ENCODE peak calls at places on chromosomes 6 and 20, in five cellular contexts. One of them, this sample, is unnamed.

GRCh38 chr6:169530762-169531143 is 171.1 kb downstream of the WDR27 start:
- DNase-seq in T1000: no peak
- DNase-seq in stimulated activated CD4-positive, alpha-beta T cell treated with anti-CD3 and anti-CD28 coated beads, Interleukin-4, amount 100 ng/mL, for 48 hours: no peak
- DNase-seq in fibroblast of villous mesenchyme: peak; percentile 17
- DNase-seq in germinal center: no peak
- DNase-seq in this sample: no peak

GRCh38 chr6:89323461-89324098 is 8.5 kb upstream of the GABRR2 start:
- DNase-seq in T1000: no peak
- DNase-seq in stimulated activated CD4-positive, alpha-beta T cell treated with anti-CD3 and anti-CD28 coated beads, Interleukin-4, amount 100 ng/mL, for 48 hours: no peak
- DNase-seq in fibroblast of villous mesenchyme: peak; percentile 82
- DNase-seq in germinal center: no peak
- DNase-seq in this sample: no peak

GRCh38 chr6:63805808-63806572 is 170.4 kb downstream of the PHF3 start:
- DNase-seq in T1000: peak; percentile 20
- DNase-seq in stimulated activated CD4-positive, alpha-beta T cell treated with anti-CD3 and anti-CD28 coated beads, Interleukin-4, amount 100 ng/mL, for 48 hours: no peak
- DNase-seq in fibroblast of villous mesenchyme: peak; percentile 97
- DNase-seq in germinal center: no peak
- DNase-seq in this sample: no peak

GRCh38 chr6:71733970-71734899 is 152.1 kb upstream of the RIMS1 start:
- DNase-seq in T1000: no peak
- DNase-seq in stimulated activated CD4-positive, alpha-beta T cell treated with anti-CD3 and anti-CD28 coated beads, Interleukin-4, amount 100 ng/mL, for 48 hours: no peak
- DNase-seq in fibroblast of villous mesenchyme: no peak
- DNase-seq in germinal center: no peak
- DNase-seq in this sample: no peak

GRCh38 chr20:38350879-38351775 is 4.8 kb downstream of the LBP start:
- DNase-seq in T1000: no peak
- DNase-seq in stimulated activated CD4-positive, alpha-beta T cell treated with anti-CD3 and anti-CD28 coated beads, Interleukin-4, amount 100 ng/mL, for 48 hours: no peak
- DNase-seq in fibroblast of villous mesenchyme: no peak
- DNase-seq in germinal center: no peak
- DNase-seq in this sample: no peak

GRCh38 chr6:157552171-157552747 is 171.3 kb downstream of the ZDHHC14 start:
- DNase-seq in T1000: no peak
- DNase-seq in stimulated activated CD4-positive, alpha-beta T cell treated with anti-CD3 and anti-CD28 coated beads, Interleukin-4, amount 100 ng/mL, for 48 hours: no peak
- DNase-seq in fibroblast of villous mesenchyme: no peak
- DNase-seq in germinal center: no peak
- DNase-seq in this sample: no peak

GRCh38 chr6:13241364-13241763 is 87.0 kb downstream of the TBC1D7 start:
- DNase-seq in T1000: no peak
- DNase-seq in stimulated activated CD4-positive, alpha-beta T cell treated with anti-CD3 and anti-CD28 coated beads, Interleukin-4, amount 100 ng/mL, for 48 hours: no peak
- DNase-seq in fibroblast of villous mesenchyme: no peak
- DNase-seq in germinal center: no peak
- DNase-seq in this sample: no peak

GRCh38 chr6:34146801-34147592 is 1.1 kb upstream of the GRM4 start:
- DNase-seq in T1000: no peak
- DNase-seq in stimulated activated CD4-positive, alpha-beta T cell treated with anti-CD3 and anti-CD28 coated beads, Interleukin-4, amount 100 ng/mL, for 48 hours: no peak
- DNase-seq in fibroblast of villous mesenchyme: no peak
- DNase-seq in germinal center: no peak
- DNase-seq in this sample: no peak

GRCh38 chr6:133891814-133892443 is 3.0 kb downstream of the TCF21 start:
- DNase-seq in T1000: no peak
- DNase-seq in stimulated activated CD4-positive, alpha-beta T cell treated with anti-CD3 and anti-CD28 coated beads, Interleukin-4, amount 100 ng/mL, for 48 hours: no peak
- DNase-seq in fibroblast of villous mesenchyme: no peak
- DNase-seq in germinal center: no peak
- DNase-seq in this sample: peak; percentile 25

GRCh38 chr6:85464722-85465150 is 14.9 kb downstream of the NT5E start:
- DNase-seq in T1000: peak; percentile 57
- DNase-seq in stimulated activated CD4-positive, alpha-beta T cell treated with anti-CD3 and anti-CD28 coated beads, Interleukin-4, amount 100 ng/mL, for 48 hours: peak; percentile 21
- DNase-seq in fibroblast of villous mesenchyme: peak; percentile 68
- DNase-seq in germinal center: no peak
- DNase-seq in this sample: peak; percentile 91

GRCh38 chr20:49281059-49281912 is 3.4 kb upstream of the ZNFX1 start:
- DNase-seq in T1000: no peak
- DNase-seq in stimulated activated CD4-positive, alpha-beta T cell treated with anti-CD3 and anti-CD28 coated beads, Interleukin-4, amount 100 ng/mL, for 48 hours: no peak
- DNase-seq in fibroblast of villous mesenchyme: peak; percentile 72
- DNase-seq in germinal center: no peak
- DNase-seq in this sample: no peak

GRCh38 chr6:134352786-134353480 is 35.0 kb upstream of the SGK1 start:
- DNase-seq in T1000: peak; percentile 11
- DNase-seq in stimulated activated CD4-positive, alpha-beta T cell treated with anti-CD3 and anti-CD28 coated beads, Interleukin-4, amount 100 ng/mL, for 48 hours: no peak
- DNase-seq in fibroblast of villous mesenchyme: peak; percentile 85
- DNase-seq in germinal center: no peak
- DNase-seq in this sample: peak; percentile 57

GRCh38 chr6:15344831-15345230 is 99.0 kb downstream of the JARID2 start:
- DNase-seq in T1000: no peak
- DNase-seq in stimulated activated CD4-positive, alpha-beta T cell treated with anti-CD3 and anti-CD28 coated beads, Interleukin-4, amount 100 ng/mL, for 48 hours: no peak
- DNase-seq in fibroblast of villous mesenchyme: no peak
- DNase-seq in germinal center: no peak
- DNase-seq in this sample: no peak

GRCh38 chr6:120606743-120607142 is 727.5 kb downstream of the TBC1D32 start:
- DNase-seq in T1000: no peak
- DNase-seq in stimulated activated CD4-positive, alpha-beta T cell treated with anti-CD3 and anti-CD28 coated beads, Interleukin-4, amount 100 ng/mL, for 48 hours: no peak
- DNase-seq in fibroblast of villous mesenchyme: no peak
- DNase-seq in germinal center: no peak
- DNase-seq in this sample: no peak

GRCh38 chr20:32524871-32525501 is 60.1 kb downstream of the NOL4L start:
- DNase-seq in T1000: no peak
- DNase-seq in stimulated activated CD4-positive, alpha-beta T cell treated with anti-CD3 and anti-CD28 coated beads, Interleukin-4, amount 100 ng/mL, for 48 hours: no peak
- DNase-seq in fibroblast of villous mesenchyme: no peak
- DNase-seq in germinal center: no peak
- DNase-seq in this sample: no peak

GRCh38 chr6:156989159-156989806 is 212.1 kb downstream of the ARID1B start:
- DNase-seq in T1000: no peak
- DNase-seq in stimulated activated CD4-positive, alpha-beta T cell treated with anti-CD3 and anti-CD28 coated beads, Interleukin-4, amount 100 ng/mL, for 48 hours: no peak
- DNase-seq in fibroblast of villous mesenchyme: peak; percentile 40
- DNase-seq in germinal center: no peak
- DNase-seq in this sample: no peak

GRCh38 chr6:53651149-53651763 is 14.3 kb downstream of the KLHL31 start:
- DNase-seq in T1000: peak; percentile 56
- DNase-seq in stimulated activated CD4-positive, alpha-beta T cell treated with anti-CD3 and anti-CD28 coated beads, Interleukin-4, amount 100 ng/mL, for 48 hours: peak; percentile 61
- DNase-seq in fibroblast of villous mesenchyme: peak; percentile 79
- DNase-seq in germinal center: peak; percentile 33
- DNase-seq in this sample: peak; percentile 65

GRCh38 chr6:30754631-30755030 is 10.3 kb upstream of the IER3 start:
- DNase-seq in T1000: no peak
- DNase-seq in stimulated activated CD4-positive, alpha-beta T cell treated with anti-CD3 and anti-CD28 coated beads, Interleukin-4, amount 100 ng/mL, for 48 hours: no peak
- DNase-seq in fibroblast of villous mesenchyme: no peak
- DNase-seq in germinal center: no peak
- DNase-seq in this sample: no peak